ENCODE peak calls at places on chromosomes 11 and 22, in four cellular contexts. Q is fibroblast of the aortic adventitia, K is left ventricle myocardium inferior, C is upper lobe of right lung. R is an unnamed sample.

GRCh38 chr11:92717240-92717639 is 252.2 kb upstream of the MTNR1B start:
- DNase-seq in Q (no peak), K (no peak), C (no peak), R (no peak)

GRCh38 chr11:117199061-117199915 is at the start of gene TAGLN:
- DNase-seq in Q (peak), K (peak), C (peak), R (peak)

GRCh38 chr22:49324527-49325491 is 502.9 kb downstream of the BRD1 start:
- DNase-seq in Q (no peak), K (no peak), C (peak), R (no peak)

GRCh38 chr22:45632791-45633515 is 38.7 kb upstream of the ATXN10 start:
- DNase-seq in Q (peak), K (no peak), C (peak), R (peak)

GRCh38 chr11:96257972-96258951 is 84.7 kb downstream of the MAML2 start:
- DNase-seq in Q (no peak), K (no peak), C (no peak), R (peak)

GRCh38 chr11:12693075-12693473 is 18.9 kb downstream of the TEAD1 start:
- DNase-seq in Q (no peak), K (no peak), C (no peak), R (peak)

GRCh38 chr11:83544871-83545270 is 258.7 kb upstream of the CCDC90B start:
- DNase-seq in Q (no peak), K (no peak), C (no peak), R (no peak)

GRCh38 chr11:102408339-102408738 is 44.2 kb downstream of the TMEM123 start:
- DNase-seq in Q (no peak), K (no peak), C (no peak), R (no peak)

GRCh38 chr22:42754658-42755057 is 34.0 kb upstream of the A4GALT start:
- DNase-seq in Q (peak), K (no peak), C (no peak), R (no peak)

GRCh38 chr22:36333632-36334031 is 54.1 kb downstream of the MYH9 start:
- DNase-seq in Q (no peak), K (no peak), C (no peak), R (no peak)

GRCh38 chr11:96235725-96236124 is 107.3 kb downstream of the MAML2 start:
- DNase-seq in Q (no peak), K (no peak), C (no peak), R (peak)

GRCh38 chr11:120086651-120087050 is 51.3 kb downstream of the TRIM29 start:
- DNase-seq in Q (no peak), K (no peak), C (peak), R (no peak)

GRCh38 chr22:47625531-47626427 is 863.3 kb downstream of the TBC1D22A start:
- DNase-seq in Q (no peak), K (no peak), C (peak), R (no peak)

DNA sequence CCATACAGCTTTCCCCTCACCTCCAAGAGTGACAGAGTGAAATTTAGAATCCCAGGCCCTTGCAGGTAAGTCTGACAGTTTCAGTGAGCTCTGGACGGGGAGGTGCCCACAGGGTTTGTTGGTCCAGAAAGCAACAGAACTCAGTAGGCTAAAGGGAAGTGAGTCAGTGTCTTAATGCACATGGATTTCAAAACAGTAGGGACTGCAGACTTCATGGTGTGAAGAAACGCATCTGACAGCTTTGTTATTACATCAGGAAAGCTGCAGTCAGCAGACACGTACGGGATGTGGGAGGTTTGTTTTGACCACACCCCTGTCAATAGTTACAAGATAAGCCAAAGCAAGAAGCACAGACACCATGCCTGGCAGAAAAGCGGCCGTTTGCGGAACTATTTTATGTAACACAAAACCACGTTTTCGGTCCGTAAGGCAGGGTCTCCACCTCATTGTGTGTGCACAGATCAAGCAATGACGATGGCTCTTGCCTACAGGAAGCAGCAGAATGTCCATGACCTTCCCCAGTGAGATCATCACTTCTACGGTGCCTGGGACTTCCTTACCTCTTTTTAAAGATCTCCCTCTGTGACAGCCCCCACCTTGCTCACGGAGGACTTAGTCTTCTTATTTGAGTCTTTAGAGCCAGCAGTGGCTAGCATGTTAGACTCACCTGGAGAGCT is 58.1 kb upstream of the FTH1 start:
- DNase-seq in Q (peak), K (peak), C (peak), R (peak)
- H3K4me3 ChIP-seq in Q (no peak), K (peak), C (no peak), R (peak)

DNA sequence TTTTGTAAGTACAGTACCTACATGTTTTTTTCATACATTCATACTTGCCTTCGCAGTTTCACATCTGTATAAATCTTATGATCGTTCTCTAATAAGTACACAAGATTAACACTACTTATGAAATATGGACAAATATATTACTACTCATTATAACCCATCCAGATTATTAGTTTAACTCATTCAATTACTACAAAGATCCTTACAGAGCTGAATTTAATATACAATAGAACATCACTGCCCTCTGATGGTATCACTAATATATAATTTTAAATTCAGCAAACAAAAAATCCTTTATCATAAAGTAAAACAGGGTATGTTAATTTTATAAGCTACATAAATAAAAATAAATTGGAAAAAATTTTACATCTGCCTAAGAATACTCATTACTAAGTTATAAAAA is 7.4 kb downstream of the SVIP start:
- DNase-seq in Q (no peak), K (no peak), C (no peak), R (no peak)
- H3K4me3 ChIP-seq in Q (no peak), K (no peak), C (no peak), R (no peak)

DNA sequence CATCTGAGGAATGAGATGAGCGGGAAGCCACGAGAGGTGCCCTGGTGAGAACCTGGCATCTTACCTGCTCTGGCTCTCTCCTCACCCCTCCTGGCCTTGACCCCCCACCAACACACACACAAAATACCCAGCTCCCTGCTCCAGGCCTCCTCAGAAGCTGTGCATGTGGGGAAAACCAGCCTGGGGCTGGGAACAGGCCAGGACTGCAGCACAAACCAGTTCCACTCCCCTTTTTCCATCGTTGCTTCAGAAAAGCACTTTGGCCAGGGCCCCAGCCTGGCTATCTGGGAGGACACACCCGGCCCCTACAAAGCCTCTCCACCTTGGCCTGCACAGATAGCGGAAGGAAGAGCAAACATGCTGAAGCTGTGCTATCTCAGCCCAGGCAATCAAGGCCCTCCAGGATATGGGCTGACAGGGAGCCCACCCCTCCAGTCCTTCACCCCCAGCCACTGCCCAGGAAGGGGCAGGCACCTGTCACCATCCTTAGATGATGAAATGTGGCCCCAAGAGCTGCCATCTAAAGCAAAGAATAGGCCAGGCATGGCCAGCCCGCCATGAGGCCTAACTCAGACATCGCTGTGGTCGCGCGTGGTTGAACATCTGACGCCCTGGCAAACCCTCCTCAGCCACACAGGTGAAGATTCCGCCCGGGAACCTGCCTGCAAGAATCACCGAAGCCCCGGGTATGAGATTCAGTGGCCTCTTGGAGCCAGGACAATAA is 35.4 kb downstream of the PISD start:
- DNase-seq in Q (peak), K (no peak), C (no peak), R (peak)
- H3K4me3 ChIP-seq in Q (no peak), K (no peak), C (no peak), R (no peak)

GRCh38 chr11:1876361-1877063 is 15.2 kb downstream of the PRR33 start:
- DNase-seq in Q (peak), K (peak), C (peak), R (peak)
- H3K4me3 ChIP-seq in Q (no peak), K (peak), C (no peak), R (peak)

GRCh38 chr22:33569547-33569946 is 350.7 kb downstream of the LARGE1 start:
- DNase-seq in Q (no peak), K (no peak), C (no peak), R (no peak)

GRCh38 chr22:33570110-33570509 is 350.2 kb downstream of the LARGE1 start:
- DNase-seq in Q (no peak), K (no peak), C (no peak), R (no peak)

GRCh38 chr22:33564683-33565082 is 355.6 kb downstream of the LARGE1 start:
- DNase-seq in Q (no peak), K (no peak), C (no peak), R (no peak)

GRCh38 chr22:33565580-33565995 is 354.7 kb downstream of the LARGE1 start:
- DNase-seq in Q (no peak), K (peak), C (no peak), R (no peak)

GRCh38 chr22:33568934-33569496 is 351.3 kb downstream of the LARGE1 start:
- DNase-seq in Q (no peak), K (no peak), C (no peak), R (peak)
- H3K4me3 ChIP-seq in Q (no peak), K (no peak), C (no peak), R (no peak)

DNA sequence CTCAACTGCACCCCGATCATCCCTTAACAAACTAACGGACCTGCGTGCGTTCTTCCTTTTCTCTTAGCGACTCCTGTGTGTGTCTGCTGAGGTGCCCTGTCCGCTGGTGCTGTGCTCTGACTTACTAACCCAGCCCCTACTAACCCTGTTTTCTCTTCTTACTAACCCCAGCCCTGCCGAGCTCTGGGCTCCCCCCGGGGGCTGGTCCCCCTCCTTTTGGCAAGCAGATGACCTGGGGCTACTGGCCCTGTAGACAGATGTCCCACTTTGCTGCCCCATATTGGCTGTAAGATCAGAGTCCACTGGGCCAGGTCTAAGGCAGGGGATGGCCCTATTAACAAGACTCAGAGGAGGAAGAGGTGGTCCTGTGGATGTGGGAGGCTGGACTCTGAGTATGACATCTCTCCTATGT is 14.7 kb downstream of the MIAT start:
- DNase-seq in Q (no peak), K (no peak), C (no peak), R (no peak)
- H3K4me3 ChIP-seq in Q (peak), K (peak), C (peak), R (peak)

DNA sequence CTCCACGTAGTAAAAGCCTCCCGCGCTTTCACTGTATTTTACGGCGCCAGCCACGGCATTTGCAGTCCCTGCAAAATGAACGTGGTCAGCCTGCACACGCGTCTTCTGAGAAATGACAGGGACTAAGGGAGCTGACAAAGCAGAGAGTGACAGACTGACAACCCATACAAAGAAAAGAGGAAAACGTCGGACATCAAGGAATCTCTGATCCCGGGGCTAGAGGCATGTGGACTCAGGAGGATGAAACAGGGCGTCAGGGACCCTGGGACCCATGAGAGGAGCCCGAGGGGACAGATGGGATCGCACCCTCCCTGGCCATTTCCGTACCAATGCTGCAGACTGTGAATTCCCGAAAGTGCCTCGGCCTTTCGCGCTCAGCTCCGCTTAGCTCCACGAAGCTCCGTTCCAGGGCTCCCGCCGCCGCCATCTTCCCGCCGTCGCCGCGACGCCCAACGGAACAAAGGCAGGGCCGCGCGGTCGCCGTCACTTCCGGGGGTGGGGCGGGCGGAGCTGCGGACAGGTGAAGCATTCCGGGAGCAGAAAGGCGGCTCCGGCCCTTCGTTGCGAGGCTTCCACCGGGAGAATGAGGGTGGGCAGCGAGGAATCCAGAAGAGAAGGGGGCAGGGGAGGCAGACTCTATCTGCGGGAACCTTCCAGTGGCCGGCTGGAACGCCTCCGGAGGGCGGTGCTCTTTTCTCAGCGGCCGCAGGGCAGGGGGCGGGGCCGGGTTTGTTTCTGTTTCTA is at the start of gene NUP160:
- DNase-seq in Q (peak), K (peak), C (peak), R (peak)
- H3K4me3 ChIP-seq in Q (peak), K (peak), C (peak), R (peak)

GRCh38 chr11:114650661-114651060 is 27.7 kb upstream of the NXPE2 start:
- DNase-seq in Q (no peak), K (no peak), C (no peak), R (no peak)
- H3K4me3 ChIP-seq in Q (no peak), K (no peak), C (no peak), R (no peak)

DNA sequence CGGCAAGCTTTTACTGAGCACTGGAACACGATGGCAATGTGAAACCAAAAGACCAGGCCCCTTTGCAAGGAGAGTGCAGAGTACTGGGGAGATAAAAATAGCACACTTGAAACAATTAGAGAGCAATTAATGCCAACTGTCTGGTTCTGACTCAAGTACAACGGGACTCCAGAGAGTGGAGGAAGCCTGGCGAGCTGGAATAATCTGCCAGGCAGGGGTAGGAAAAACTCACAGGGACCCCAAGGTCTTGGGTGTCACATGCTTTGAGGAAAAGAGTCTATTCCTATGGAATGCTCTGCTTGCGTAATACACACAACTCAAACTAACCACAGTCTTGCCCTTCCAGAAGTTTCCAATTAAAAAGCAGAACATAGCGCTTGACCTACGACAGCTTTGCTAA is 113.0 kb upstream of the CLMP start:
- DNase-seq in Q (peak), K (no peak), C (no peak), R (peak)
- H3K4me3 ChIP-seq in Q (no peak), K (peak), C (no peak), R (no peak)

GRCh38 chr11:26575946-26576345 is 3.9 kb upstream of the MUC15 start:
- DNase-seq in Q (peak), K (no peak), C (no peak), R (peak)

GRCh38 chr11:26573896-26574295 is 1.8 kb upstream of the MUC15 start:
- DNase-seq in Q (no peak), K (no peak), C (no peak), R (no peak)

GRCh38 chr11:26572770-26573402 is 823 bp upstream of the MUC15 start:
- DNase-seq in Q (no peak), K (no peak), C (no peak), R (peak)

GRCh38 chr11:26569646-26570045 is 2.4 kb downstream of the MUC15 start:
- DNase-seq in Q (no peak), K (no peak), C (no peak), R (no peak)

DNA sequence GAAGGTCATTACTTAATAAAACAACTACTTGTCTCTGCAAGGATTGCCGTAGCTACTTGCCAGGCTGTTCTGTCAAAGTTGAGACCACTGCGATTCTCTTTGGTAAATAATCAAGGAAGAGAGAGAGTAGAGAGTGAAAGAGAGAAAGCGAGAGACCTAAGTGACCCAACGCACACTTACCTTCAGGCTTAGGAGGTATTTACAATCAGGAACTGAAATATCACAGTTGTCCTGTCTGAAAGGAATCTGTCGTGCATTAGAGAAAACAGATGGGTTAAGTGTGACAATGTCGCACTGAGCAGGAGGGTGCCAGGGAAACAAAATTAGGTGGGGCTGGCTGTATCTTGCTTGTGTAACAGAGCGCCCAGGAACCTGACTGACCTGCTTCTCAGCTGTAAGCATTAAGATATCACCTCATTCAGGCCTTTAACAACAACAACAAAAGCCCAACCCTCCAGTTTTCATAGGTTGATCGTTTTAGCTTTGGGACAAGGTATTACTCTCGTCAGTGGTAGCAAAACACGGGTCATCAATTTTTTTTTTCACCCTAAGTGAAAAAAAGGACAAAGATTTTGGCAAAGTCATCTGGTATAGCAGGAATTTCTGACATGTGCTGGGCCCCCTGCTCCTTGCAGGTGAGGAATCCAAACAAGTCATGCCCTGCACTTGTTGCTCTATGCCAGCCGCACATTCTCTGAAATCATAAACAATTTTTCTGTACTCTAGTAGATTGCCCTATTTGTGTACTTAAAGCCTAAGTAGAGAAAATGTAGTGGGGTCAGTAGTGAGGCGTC is at the start of gene MUC15:
- DNase-seq in Q (no peak), K (no peak), C (no peak), R (no peak)
- H3K4me3 ChIP-seq in Q (no peak), K (no peak), C (peak), R (no peak)

R was measured in choroid plexus epithelial cell.